ENCODE peak calls at places on chromosomes 7 and 10, in seven cellular contexts. One of them, this sample, is unnamed.

GRCh38 chr10:124388823-124389612 is 29.7 kb downstream of the OAT start:
- DNase-seq in activated T-cell treated with anti-CD3 and anti-CD28 coated beads for 1 hour: peak; percentile 95
- DNase-seq in lung microvascular endothelial cell: peak; percentile 80
- DNase-seq in activated B cell treated with CpG ODN at 0.5 μM for 24 hours: peak; percentile 97
- DNase-seq in GM03348: peak; percentile 100
- DNase-seq in germinal center: peak; percentile 99
- DNase-seq in EL: peak; percentile 81
- DNase-seq in this sample: peak; percentile 91

GRCh38 chr10:1180836-1181235 is 124.7 kb downstream of the WDR37 start:
- DNase-seq in activated T-cell treated with anti-CD3 and anti-CD28 coated beads for 1 hour: no peak
- DNase-seq in lung microvascular endothelial cell: no peak
- DNase-seq in activated B cell treated with CpG ODN at 0.5 μM for 24 hours: peak; percentile 1
- DNase-seq in GM03348: no peak
- DNase-seq in germinal center: no peak
- DNase-seq in EL: no peak
- DNase-seq in this sample: no peak

GRCh38 chr7:99559276-99559915 is 954 bp downstream of the ZNF655 start:
- DNase-seq in activated T-cell treated with anti-CD3 and anti-CD28 coated beads for 1 hour: no peak
- DNase-seq in lung microvascular endothelial cell: peak; percentile 3
- DNase-seq in activated B cell treated with CpG ODN at 0.5 μM for 24 hours: no peak
- DNase-seq in GM03348: no peak
- DNase-seq in germinal center: no peak
- DNase-seq in EL: peak; percentile 44
- DNase-seq in this sample: no peak

GRCh38 chr7:106425017-106425719 is 140.4 kb upstream of the NAMPT start:
- DNase-seq in activated T-cell treated with anti-CD3 and anti-CD28 coated beads for 1 hour: no peak
- DNase-seq in lung microvascular endothelial cell: peak; percentile 98
- DNase-seq in activated B cell treated with CpG ODN at 0.5 μM for 24 hours: peak; percentile 36
- DNase-seq in GM03348: peak; percentile 90
- DNase-seq in germinal center: peak; percentile 49
- DNase-seq in EL: peak; percentile 96
- DNase-seq in this sample: peak; percentile 80

GRCh38 chr10:4501306-4501705 is 324.7 kb upstream of the AKR1E2 start:
- DNase-seq in activated T-cell treated with anti-CD3 and anti-CD28 coated beads for 1 hour: no peak
- DNase-seq in lung microvascular endothelial cell: peak; percentile 91
- DNase-seq in activated B cell treated with CpG ODN at 0.5 μM for 24 hours: no peak
- DNase-seq in GM03348: no peak
- DNase-seq in germinal center: no peak
- DNase-seq in EL: no peak
- DNase-seq in this sample: peak; percentile 83

GRCh38 chr7:81284576-81284975 is 365.7 kb upstream of the SEMA3C start:
- DNase-seq in activated T-cell treated with anti-CD3 and anti-CD28 coated beads for 1 hour: no peak
- DNase-seq in lung microvascular endothelial cell: peak; percentile 82
- DNase-seq in activated B cell treated with CpG ODN at 0.5 μM for 24 hours: no peak
- DNase-seq in GM03348: peak; percentile 43
- DNase-seq in germinal center: no peak
- DNase-seq in EL: peak; percentile 68
- DNase-seq in this sample: peak; percentile 24

GRCh38 chr7:2639994-2640830 is 8.4 kb downstream of the TTYH3 start:
- DNase-seq in activated T-cell treated with anti-CD3 and anti-CD28 coated beads for 1 hour: no peak
- DNase-seq in lung microvascular endothelial cell: no peak
- DNase-seq in activated B cell treated with CpG ODN at 0.5 μM for 24 hours: no peak
- DNase-seq in GM03348: no peak
- DNase-seq in germinal center: no peak
- DNase-seq in EL: no peak
- DNase-seq in this sample: no peak

GRCh38 chr7:108118959-108119358 is 11.2 kb downstream of the LAMB4 start:
- DNase-seq in activated T-cell treated with anti-CD3 and anti-CD28 coated beads for 1 hour: no peak
- DNase-seq in lung microvascular endothelial cell: no peak
- DNase-seq in activated B cell treated with CpG ODN at 0.5 μM for 24 hours: no peak
- DNase-seq in GM03348: no peak
- DNase-seq in germinal center: no peak
- DNase-seq in EL: no peak
- DNase-seq in this sample: no peak

GRCh38 chr7:96484091-96484490 is 162.2 kb upstream of the SLC25A13 start:
- DNase-seq in activated T-cell treated with anti-CD3 and anti-CD28 coated beads for 1 hour: no peak
- DNase-seq in lung microvascular endothelial cell: no peak
- DNase-seq in activated B cell treated with CpG ODN at 0.5 μM for 24 hours: no peak
- DNase-seq in GM03348: no peak
- DNase-seq in germinal center: no peak
- DNase-seq in EL: no peak
- DNase-seq in this sample: no peak

GRCh38 chr10:77919713-77920108 is 6.8 kb downstream of the DLG5 start:
- DNase-seq in activated T-cell treated with anti-CD3 and anti-CD28 coated beads for 1 hour: no peak
- DNase-seq in lung microvascular endothelial cell: peak; percentile 36
- DNase-seq in activated B cell treated with CpG ODN at 0.5 μM for 24 hours: no peak
- DNase-seq in GM03348: peak; percentile 74
- DNase-seq in germinal center: no peak
- DNase-seq in EL: peak; percentile 91
- DNase-seq in this sample: no peak

GRCh38 chr10:47167591-47167990 is 132.4 kb upstream of the GDF10 start:
- DNase-seq in activated T-cell treated with anti-CD3 and anti-CD28 coated beads for 1 hour: no peak
- DNase-seq in lung microvascular endothelial cell: no peak
- DNase-seq in activated B cell treated with CpG ODN at 0.5 μM for 24 hours: no peak
- DNase-seq in GM03348: no peak
- DNase-seq in germinal center: no peak
- DNase-seq in EL: no peak
- DNase-seq in this sample: no peak

GRCh38 chr7:73741600-73741999 is 3.0 kb upstream of the ABHD11 start:
- DNase-seq in activated T-cell treated with anti-CD3 and anti-CD28 coated beads for 1 hour: no peak
- DNase-seq in lung microvascular endothelial cell: no peak
- DNase-seq in activated B cell treated with CpG ODN at 0.5 μM for 24 hours: no peak
- DNase-seq in GM03348: no peak
- DNase-seq in germinal center: no peak
- DNase-seq in EL: no peak
- DNase-seq in this sample: no peak

GRCh38 chr10:31421322-31421721 is 102.3 kb downstream of the ZEB1 start:
- DNase-seq in activated T-cell treated with anti-CD3 and anti-CD28 coated beads for 1 hour: no peak
- DNase-seq in lung microvascular endothelial cell: no peak
- DNase-seq in activated B cell treated with CpG ODN at 0.5 μM for 24 hours: no peak
- DNase-seq in GM03348: no peak
- DNase-seq in germinal center: no peak
- DNase-seq in EL: no peak
- DNase-seq in this sample: no peak

GRCh38 chr10:70587045-70587658 is 15.4 kb downstream of the PRF1 start:
- DNase-seq in activated T-cell treated with anti-CD3 and anti-CD28 coated beads for 1 hour: no peak
- DNase-seq in lung microvascular endothelial cell: no peak
- DNase-seq in activated B cell treated with CpG ODN at 0.5 μM for 24 hours: no peak
- DNase-seq in GM03348: no peak
- DNase-seq in germinal center: no peak
- DNase-seq in EL: no peak
- DNase-seq in this sample: no peak

GRCh38 chr10:63593576-63593975 is 72.4 kb downstream of the REEP3 start:
- DNase-seq in activated T-cell treated with anti-CD3 and anti-CD28 coated beads for 1 hour: no peak
- DNase-seq in lung microvascular endothelial cell: no peak
- DNase-seq in activated B cell treated with CpG ODN at 0.5 μM for 24 hours: no peak
- DNase-seq in GM03348: no peak
- DNase-seq in germinal center: no peak
- DNase-seq in EL: no peak
- DNase-seq in this sample: no peak

GRCh38 chr10:111109506-111110242 is 32.8 kb downstream of the ADRA2A start:
- DNase-seq in activated T-cell treated with anti-CD3 and anti-CD28 coated beads for 1 hour: no peak
- DNase-seq in lung microvascular endothelial cell: no peak
- DNase-seq in activated B cell treated with CpG ODN at 0.5 μM for 24 hours: no peak
- DNase-seq in GM03348: no peak
- DNase-seq in germinal center: no peak
- DNase-seq in EL: no peak
- DNase-seq in this sample: no peak

GRCh38 chr10:60409202-60409601 is 19.5 kb upstream of the ANK3 start:
- DNase-seq in activated T-cell treated with anti-CD3 and anti-CD28 coated beads for 1 hour: no peak
- DNase-seq in lung microvascular endothelial cell: no peak
- DNase-seq in activated B cell treated with CpG ODN at 0.5 μM for 24 hours: no peak
- DNase-seq in GM03348: no peak
- DNase-seq in germinal center: no peak
- DNase-seq in EL: no peak
- DNase-seq in this sample: no peak

GRCh38 chr7:66609176-66609575 is 19.5 kb upstream of the KCTD7 start:
- DNase-seq in activated T-cell treated with anti-CD3 and anti-CD28 coated beads for 1 hour: no peak
- DNase-seq in lung microvascular endothelial cell: no peak
- DNase-seq in activated B cell treated with CpG ODN at 0.5 μM for 24 hours: no peak
- DNase-seq in GM03348: no peak
- DNase-seq in germinal center: no peak
- DNase-seq in EL: no peak
- DNase-seq in this sample: no peak